ENCODE peak calls at places on chromosomes 16 and 17, in six cellular contexts. S is small intestine; G is heart right ventricle; W is HCT116; L is tibial nerve; X is CD8-positive, alpha-beta memory T cell. K is an unnamed sample.

GRCh38 chr16:57620316-57621231 is 7.9 kb upstream of the ADGRG1 start:
- DNase-seq in S (peak; percentile 67), G (no peak), W (no peak), L (no peak), X (no peak), K (no peak)

GRCh38 chr17:51445934-51446333 is 185.6 kb downstream of the UTP18 start:
- DNase-seq in S (no peak), G (no peak), W (no peak), L (no peak), X (no peak), K (no peak)

GRCh38 chr16:60582528-60582927 is 1453.7 kb downstream of the CDH8 start:
- DNase-seq in S (no peak), G (no peak), W (no peak), L (no peak), X (no peak), K (no peak)

GRCh38 chr16:54203384-54203783 is 83.2 kb downstream of the IRX3 start:
- DNase-seq in S (no peak), G (no peak), W (no peak), L (no peak), X (no peak), K (no peak)

GRCh38 chr17:50323060-50323459 is 22.9 kb upstream of the XYLT2 start:
- DNase-seq in S (no peak), G (no peak), W (no peak), L (no peak), X (no peak), K (no peak)

GRCh38 chr16:48524348-48525200 is 85.4 kb downstream of the N4BP1 start:
- DNase-seq in S (peak; percentile 45), G (no peak), W (no peak), L (no peak), X (no peak), K (no peak)

GRCh38 chr17:73182616-73183310 is 10.1 kb upstream of the COG1 start:
- DNase-seq in S (peak; percentile 82), G (no peak), W (no peak), L (no peak), X (no peak), K (peak; percentile 94)

GRCh38 chr17:66507103-66507923 is 204.9 kb downstream of the PRKCA start:
- DNase-seq in S (no peak), G (no peak), W (peak; percentile 33), L (peak; percentile 8), X (no peak), K (no peak)

GRCh38 chr17:5526821-5527598 is 40.6 kb downstream of the MIS12 start:
- DNase-seq in S (no peak), G (peak; percentile 51), W (peak; percentile 75), L (no peak), X (no peak), K (peak; percentile 62)

GRCh38 chr17:35742496-35742895 is 10.5 kb downstream of the GAS2L2 start:
- DNase-seq in S (no peak), G (no peak), W (no peak), L (no peak), X (no peak), K (no peak)

GRCh38 chr16:67395458-67396158 is 2.3 kb upstream of the TPPP3 start:
- DNase-seq in S (no peak), G (no peak), W (no peak), L (no peak), X (no peak), K (peak; percentile 58)

GRCh38 chr17:60598001-60598736 is 1.8 kb upstream of the PPM1D start:
- DNase-seq in S (no peak), G (no peak), W (no peak), L (no peak), X (no peak), K (no peak)

GRCh38 chr16:18050777-18051176 is 285.8 kb downstream of the NPIPA8 start:
- DNase-seq in S (no peak), G (no peak), W (no peak), L (no peak), X (no peak), K (no peak)

GRCh38 chr17:45740553-45741330 is 43.4 kb upstream of the CRHR1 start:
- DNase-seq in S (peak; percentile 33), G (no peak), W (peak; percentile 89), L (no peak), X (no peak), K (peak; percentile 78)

GRCh38 chr17:78924481-78925151 is 571 bp downstream of the TIMP2 start:
- DNase-seq in S (no peak), G (peak; percentile 45), W (no peak), L (no peak), X (no peak), K (no peak)

GRCh38 chr16:82769845-82770244 is 143.1 kb downstream of the CDH13 start:
- DNase-seq in S (no peak), G (no peak), W (no peak), L (peak; percentile 24), X (no peak), K (no peak)

GRCh38 chr17:73232587-73233373 is 28.9 kb downstream of the CPSF4L start:
- DNase-seq in S (peak; percentile 55), G (no peak), W (no peak), L (no peak), X (no peak), K (peak; percentile 88)

GRCh38 chr16:11129378-11129781 is 126.6 kb downstream of the SOCS1 start:
- DNase-seq in S (no peak), G (no peak), W (no peak), L (no peak), X (no peak), K (no peak)

GRCh38 chr17:73719588-73720071 is 75.4 kb upstream of the SDK2 start:
- DNase-seq in S (no peak), G (peak; percentile 55), W (no peak), L (peak; percentile 44), X (no peak), K (no peak)

GRCh38 chr16:73215482-73216377 is 167.8 kb upstream of the ZFHX3 start:
- DNase-seq in S (no peak), G (no peak), W (no peak), L (no peak), X (no peak), K (no peak)

GRCh38 chr17:4573682-4574081 is 10.6 kb upstream of the SMTNL2 start:
- DNase-seq in S (no peak), G (peak; percentile 58), W (no peak), L (no peak), X (peak; percentile 8), K (no peak)

GRCh38 chr16:65875362-65876199 is 490.9 kb upstream of the CDH5 start:
- DNase-seq in S (no peak), G (no peak), W (no peak), L (no peak), X (no peak), K (no peak)

GRCh38 chr17:48791128-48792032 is 25.6 kb downstream of the TTLL6 start:
- DNase-seq in S (peak; percentile 93), G (peak; percentile 23), W (peak; percentile 87), L (peak; percentile 87), X (no peak), K (peak; percentile 87)

GRCh38 chr17:80864751-80865150 is 126.9 kb upstream of the CHMP6 start:
- DNase-seq in S (no peak), G (no peak), W (no peak), L (no peak), X (no peak), K (no peak)

GRCh38 chr17:79365361-79365760 is 245.5 kb downstream of the RBFOX3 start:
- DNase-seq in S (no peak), G (no peak), W (no peak), L (no peak), X (no peak), K (no peak)

GRCh38 chr16:85461814-85462404 is 151.2 kb upstream of the GSE1 start:
- DNase-seq in S (no peak), G (peak; percentile 33), W (no peak), L (no peak), X (no peak), K (peak; percentile 73)

GRCh38 chr17:9200699-9201359 is 179.5 kb downstream of the NTN1 start:
- DNase-seq in S (no peak), G (no peak), W (no peak), L (no peak), X (no peak), K (no peak)

GRCh38 chr17:8629371-8630226 is 926 bp downstream of the MYH10 start:
- DNase-seq in S (no peak), G (peak; percentile 41), W (no peak), L (no peak), X (no peak), K (peak; percentile 46)

GRCh38 chr16:26983426-26983825 is 83.3 kb upstream of the C16orf82 start:
- DNase-seq in S (no peak), G (no peak), W (no peak), L (no peak), X (no peak), K (no peak)

GRCh38 chr16:15141586-15141985 is 47.5 kb upstream of the RRN3 start:
- DNase-seq in S (no peak), G (no peak), W (no peak), L (no peak), X (no peak), K (no peak)
- H3K4me3 ChIP-seq in S (no peak overlapping the region), G (no peak overlapping the region), W (no peak overlapping the region), L (no peak overlapping the region), X (no peak overlapping the region), K (no peak overlapping the region)

GRCh38 chr16:86524029-86524428 is 13.7 kb downstream of the FOXF1 start:
- DNase-seq in S (no peak), G (no peak), W (no peak), L (no peak), X (no peak), K (no peak)
- H3K27ac ChIP-seq in S (no peak overlapping the region), G (no peak overlapping the region), W (no peak overlapping the region), L (no peak overlapping the region), X (no peak overlapping the region), K (no peak overlapping the region)

GRCh38 chr17:58537266-58537665 is 22.8 kb upstream of the MTMR4 start:
- DNase-seq in S (no peak), G (no peak), W (no peak), L (no peak), X (no peak), K (no peak)

GRCh38 chr17:58535431-58535830 is 21.0 kb upstream of the MTMR4 start:
- DNase-seq in S (peak; percentile 53), G (no peak), W (peak; percentile 56), L (no peak), X (no peak), K (no peak)

GRCh38 chr17:58534901-58535421 is 20.5 kb upstream of the MTMR4 start:
- DNase-seq in S (peak; percentile 32), G (no peak), W (peak; percentile 24), L (no peak), X (no peak), K (no peak)

GRCh38 chr17:58534331-58534730 is 19.9 kb upstream of the MTMR4 start:
- DNase-seq in S (no peak), G (no peak), W (no peak), L (no peak), X (no peak), K (peak; percentile 55)

GRCh38 chr17:58536541-58536940 is 22.1 kb upstream of the MTMR4 start:
- DNase-seq in S (no peak), G (no peak), W (no peak), L (no peak), X (no peak), K (no peak)
- H3K4me3 ChIP-seq in S (no peak overlapping the region), G (no peak overlapping the region), W (no peak overlapping the region), L (no peak overlapping the region), X (no peak overlapping the region), K (no peak overlapping the region)

DNA sequence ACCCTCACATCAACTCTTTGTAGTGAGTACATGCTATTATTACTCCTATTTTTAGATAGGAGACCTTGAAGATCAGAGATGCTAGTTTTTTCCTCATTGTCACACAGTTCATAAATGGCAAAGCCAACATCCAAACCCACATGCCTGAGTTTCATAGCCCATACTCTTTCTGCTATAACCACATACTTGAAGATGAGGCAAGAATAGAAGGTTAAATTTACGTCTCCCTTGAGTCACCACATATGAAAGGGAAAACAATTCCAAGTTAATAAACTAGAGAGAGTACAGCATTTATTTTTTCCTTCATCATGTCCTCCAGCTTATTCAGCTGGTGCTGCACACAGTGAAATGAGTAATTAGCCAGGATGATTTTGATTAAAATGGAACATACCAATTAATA is 23.7 kb downstream of the NUDT7 start:
- DNase-seq in S (no peak), G (no peak), W (no peak), L (no peak), X (no peak), K (no peak)
- H3K27ac ChIP-seq in S (no peak overlapping the region), G (no peak overlapping the region), W (no peak overlapping the region), L (no peak overlapping the region), X (no peak overlapping the region), K (no peak overlapping the region)